ENCODE peak calls at places on chromosomes 16 and 17, in five cellular contexts. M, N, Q, J and S are unnamed samples.

GRCh38 chr16:1621851-1622250 is 9.7 kb downstream of the CRAMP1 start:
- DNase-seq in J (no peak), Q (no peak), N (no peak), M (no peak), S (no peak)

GRCh38 chr16:7313170-7313569 is 19.5 kb upstream of the RBFOX1 start:
- DNase-seq in J (no peak), N (no peak), Q (no peak), M (no peak), S (no peak)

GRCh38 chr16:58464047-58464915 is 35.7 kb upstream of the NDRG4 start:
- DNase-seq in M (no peak), Q (no peak), J (no peak), N (no peak), S (no peak)

GRCh38 chr17:5897320-5897911 is 172.8 kb upstream of the WSCD1 start:
- DNase-seq in J (no peak), N (no peak), Q (no peak), M (no peak), S (no peak)

GRCh38 chr16:84181144-84181915 is 5.5 kb downstream of the TAF1C start:
- DNase-seq in N (no peak), J (no peak), Q (no peak), M (no peak), S (no peak)

GRCh38 chr17:44575408-44575807 is 18.1 kb downstream of the FZD2 start:
- DNase-seq in M (no peak), N (no peak), Q (no peak), J (no peak), S (no peak)

GRCh38 chr17:57326764-57327163 is 70.4 kb downstream of the MSI2 start:
- DNase-seq in M (no peak), J (no peak), Q (no peak), N (no peak), S (no peak)

GRCh38 chr17:63538693-63539595 is 11.3 kb upstream of the DCAF7 start:
- DNase-seq in M (no peak), J (no peak), N (no peak), Q (no peak), S (no peak)

GRCh38 chr17:19938736-19939135 is 38.9 kb downstream of the AKAP10 start:
- DNase-seq in N (no peak), M (no peak), J (no peak), Q (no peak), S (no peak)

GRCh38 chr17:78588258-78589030 is 11.2 kb upstream of the DNAH17 start:
- DNase-seq in Q (no peak), J (no peak), N (no peak), M (no peak), S (no peak)

GRCh38 chr17:35368086-35368824 is 5.2 kb downstream of the SLFN11 start:
- DNase-seq in N (peak; percentile 50), Q (peak; percentile 33), J (no peak), M (no peak), S (no peak)

GRCh38 chr17:42835732-42836131 is 2.5 kb downstream of the PSME3 start:
- DNase-seq in J (no peak), M (no peak), N (no peak), Q (no peak), S (no peak)

GRCh38 chr17:79587945-79588344 is 22.9 kb downstream of the RBFOX3 start:
- DNase-seq in Q (no peak), M (no peak), J (no peak), N (no peak), S (no peak)

GRCh38 chr16:81526935-81527334 is 82.3 kb downstream of the CMIP start:
- DNase-seq in Q (no peak), J (no peak), N (peak; percentile 63), M (peak; percentile 55), S (peak; percentile 99)

GRCh38 chr16:8861563-8862308 is 7.1 kb downstream of the CARHSP1 start:
- DNase-seq in J (no peak), N (no peak), Q (no peak), M (no peak), S (no peak)

GRCh38 chr16:64489449-64489848 is 632.4 kb downstream of the CDH11 start:
- DNase-seq in M (no peak), J (no peak), N (no peak), Q (no peak), S (no peak)

GRCh38 chr17:69325518-69326301 is 1.2 kb downstream of the ABCA5 start:
- DNase-seq in N (no peak), M (no peak), J (no peak), Q (no peak), S (no peak)

GRCh38 chr17:73316919-73317505 is 5.2 kb upstream of the CDC42EP4 start:
- DNase-seq in J (no peak), Q (no peak), N (no peak), M (no peak), S (no peak)

GRCh38 chr16:81523387-81524115 is 78.9 kb downstream of the CMIP start:
- DNase-seq in J (no peak), N (no peak), M (no peak), Q (no peak), S (peak; percentile 86)

GRCh38 chr17:55811536-55811935 is 60.7 kb downstream of the PCTP start:
- DNase-seq in M (no peak), J (no peak), Q (no peak), N (no peak), S (no peak)

GRCh38 chr17:67043283-67043682 is 1.1 kb upstream of the CACNG1 start:
- DNase-seq in N (no peak), J (no peak), M (no peak), Q (no peak), S (no peak)

GRCh38 chr17:70405492-70406220 is 236.3 kb downstream of the KCNJ2 start:
- DNase-seq in J (no peak), M (no peak), Q (no peak), N (no peak), S (peak; percentile 73)

GRCh38 chr16:27417047-27417671 is 15.2 kb downstream of the IL21R start:
- DNase-seq in M (peak; percentile 11), N (no peak), Q (no peak), J (no peak), S (no peak)

GRCh38 chr16:30967795-30968194 is 10.2 kb downstream of the SETD1A start:
- DNase-seq in Q (no peak), M (no peak), J (no peak), N (no peak), S (no peak)

GRCh38 chr17:61285483-61286320 is 113.9 kb upstream of the TBX2 start:
- DNase-seq in M (no peak), J (no peak), Q (no peak), N (no peak), S (peak; percentile 43)

DNA sequence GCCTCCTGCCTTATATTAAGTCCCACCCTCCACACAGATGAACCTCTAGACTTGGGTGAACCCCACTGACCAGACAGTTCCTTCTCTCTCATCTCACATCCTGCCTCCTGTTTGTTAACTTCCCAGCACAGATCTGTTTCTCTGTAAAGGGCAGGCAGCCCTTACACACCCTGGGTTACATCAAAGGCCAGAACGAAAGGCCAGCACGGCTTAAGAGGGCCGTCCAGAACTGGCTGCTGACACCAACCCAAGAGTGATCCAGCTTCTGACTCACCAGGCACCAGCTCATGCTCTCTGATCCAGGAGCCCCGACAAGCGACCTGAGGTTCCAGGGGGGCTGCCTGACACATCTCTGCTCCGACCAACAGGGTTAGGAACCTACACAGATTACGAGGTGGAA is 86.9 kb downstream of the MRM3 start:
- DNase-seq in M (no peak), Q (no peak), N (no peak), J (no peak), S (no peak)
- H3K27ac ChIP-seq in M (peak overlapping the region; percentile 51), Q (no peak overlapping the region), N (no peak overlapping the region), J (no peak overlapping the region), S (peak overlapping the region; percentile 80)

DNA sequence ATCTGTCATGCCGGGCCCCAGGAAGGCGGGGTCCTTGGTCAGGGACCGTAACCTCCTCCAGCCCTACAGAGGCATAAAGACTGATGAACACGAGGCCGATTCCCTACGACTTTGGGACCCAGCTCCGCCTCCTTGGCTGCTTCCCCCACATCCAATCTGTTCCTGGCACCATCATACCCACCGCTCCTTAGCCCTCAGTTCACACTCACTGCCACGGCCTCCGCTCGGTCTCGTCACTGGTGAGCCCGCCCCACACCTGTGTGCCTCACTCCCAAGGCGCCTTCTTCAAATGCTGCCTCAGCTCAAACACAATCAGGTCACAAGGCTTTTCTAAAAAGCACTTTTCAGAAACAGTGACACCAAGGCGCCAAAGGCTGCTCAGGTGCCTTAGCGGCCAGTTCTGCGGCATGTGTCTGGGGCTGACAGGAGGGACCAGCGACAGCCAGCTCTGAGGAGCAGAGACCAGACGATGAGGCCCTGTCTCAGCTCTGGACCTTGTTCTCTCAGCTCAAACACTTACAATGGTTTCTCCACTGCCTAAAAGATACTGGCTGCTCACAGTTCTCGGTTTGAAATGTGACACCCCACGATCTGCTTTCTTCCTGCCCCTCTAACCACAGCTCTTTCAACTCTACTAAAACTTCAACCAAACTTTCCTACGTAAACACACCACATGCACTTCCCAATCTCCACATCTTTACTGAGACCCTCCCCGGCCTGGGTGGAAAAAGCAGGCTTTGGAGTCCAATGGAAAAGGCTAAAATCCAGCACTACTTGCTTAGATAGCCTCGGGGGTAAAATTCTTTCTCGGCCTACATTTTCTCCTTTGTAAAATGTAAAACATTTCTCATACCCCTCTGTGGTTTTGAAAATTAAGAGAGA is 33.2 kb downstream of the CYB5D2 start:
- DNase-seq in J (no peak), M (no peak), N (peak; percentile 71), Q (peak; percentile 47), S (no peak)
- H3K27ac ChIP-seq in J (no peak overlapping the region), M (peak overlapping the region; percentile 28), N (peak overlapping the region; percentile 62), Q (peak overlapping the region; percentile 82), S (no peak overlapping the region)

GRCh38 chr16:68784721-68785120 is 47.6 kb downstream of the CDH1 start:
- DNase-seq in Q (no peak), N (no peak), J (no peak), M (no peak), S (no peak)

GRCh38 chr16:68781784-68782183 is 44.7 kb downstream of the CDH1 start:
- DNase-seq in N (no peak), Q (no peak), J (no peak), M (no peak), S (no peak)

GRCh38 chr16:68785715-68786114 is 48.6 kb downstream of the CDH1 start:
- DNase-seq in J (no peak), N (no peak), Q (no peak), M (no peak), S (no peak)

GRCh38 chr16:68782198-68783174 is 45.4 kb downstream of the CDH1 start:
- DNase-seq in J (no peak), Q (no peak), M (no peak), N (no peak), S (no peak)

DNA sequence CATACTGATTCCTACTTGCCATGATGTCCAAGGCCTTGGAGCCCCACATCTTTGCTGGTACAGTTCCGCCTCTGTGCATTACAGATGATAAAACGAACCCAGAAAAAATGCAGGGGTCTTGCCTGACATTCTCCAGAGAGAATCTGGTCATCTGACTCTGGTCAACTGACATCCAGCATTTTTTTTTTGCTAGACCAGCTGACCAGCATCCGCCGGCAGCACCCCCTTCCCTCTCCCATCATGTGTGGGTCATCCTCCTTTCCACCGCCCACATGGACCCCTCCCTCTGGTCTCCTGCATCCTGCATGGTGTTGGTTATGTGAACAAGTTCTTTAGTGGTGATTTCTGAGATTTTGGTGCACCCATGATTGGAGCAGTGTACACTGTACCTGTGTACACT is 47.1 kb downstream of the CDH1 start:
- DNase-seq in Q (no peak), J (no peak), N (no peak), M (no peak), S (no peak)
- H3K27ac ChIP-seq in Q (no peak overlapping the region), J (peak overlapping the region; percentile 88), N (no peak overlapping the region), M (no peak overlapping the region), S (peak overlapping the region; percentile 65)

DNA sequence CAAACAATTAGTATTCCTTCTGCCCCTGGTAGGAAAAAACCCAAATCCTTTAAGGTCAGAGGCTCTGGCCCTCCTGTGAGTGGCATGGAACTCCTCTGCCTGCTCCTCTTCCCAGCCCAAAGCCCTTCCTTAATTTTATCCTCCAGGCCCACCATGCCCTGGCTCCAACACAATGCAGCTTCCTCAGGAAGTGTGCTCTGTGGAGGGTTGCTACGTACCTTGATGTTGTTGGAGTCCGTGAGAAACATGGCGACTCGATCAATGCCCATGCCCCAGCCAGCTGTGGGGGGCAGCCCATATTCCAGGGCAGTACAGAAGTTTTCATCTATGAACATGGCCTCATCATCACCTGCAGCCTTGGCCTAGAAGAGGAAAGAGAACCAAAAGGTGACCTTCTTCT is 5.3 kb upstream of the ADAT1 start:
- DNase-seq in J (no peak), M (no peak), Q (no peak), N (no peak), S (no peak)
- H3K27ac ChIP-seq in J (no peak overlapping the region), M (no peak overlapping the region), Q (peak overlapping the region; percentile 48), N (no peak overlapping the region), S (no peak overlapping the region)